ENCODE peak calls at places on chromosome 7, in six cellular contexts. Q is HCT116, F is H1, V is HepG2, Z is K562, Y is GM12878. T is an unnamed sample.

GRCh38 chr7:78260826-78261225 is 462.3 kb downstream of the PHTF2 start:
- DNase-seq in Q (no peak), F (no peak), V (no peak), Z (no peak), Y (no peak), T (no peak)

GRCh38 chr7:8018961-8019360 is 50.4 kb downstream of the GLCCI1 start:
- DNase-seq in Q (no peak), F (no peak), V (no peak), Z (no peak), Y (no peak), T (no peak)

GRCh38 chr7:47297120-47297519 is 284.8 kb downstream of the TNS3 start:
- DNase-seq in Q (no peak), F (peak; percentile 29), V (no peak), Z (no peak), Y (no peak), T (no peak)

GRCh38 chr7:142125576-142125975 is 14.1 kb downstream of the MGAM2 start:
- DNase-seq in Q (no peak), F (no peak), V (no peak), Z (no peak), Y (no peak), T (no peak)

GRCh38 chr7:146115665-146116451 is 743 bp upstream of the CNTNAP2 start:
- DNase-seq in Q (no peak), F (peak; percentile 97), V (no peak), Z (peak; percentile 84), Y (no peak), T (peak; percentile 1)

GRCh38 chr7:157002819-157003421 is 7.5 kb downstream of the MNX1 start:
- DNase-seq in Q (no peak), F (peak; percentile 73), V (no peak), Z (no peak), Y (no peak), T (no peak)

GRCh38 chr7:50757703-50758390 is 24.8 kb downstream of the GRB10 start:
- DNase-seq in Q (no peak), F (no peak), V (peak; percentile 52), Z (no peak), Y (no peak), T (no peak)

GRCh38 chr7:112449353-112449752 is 907 bp upstream of the IFRD1 start:
- DNase-seq in Q (peak; percentile 59), F (no peak), V (peak; percentile 60), Z (peak; percentile 47), Y (no peak), T (peak; percentile 36)

GRCh38 chr7:82234457-82235049 is 209.0 kb downstream of the CACNA2D1 start:
- DNase-seq in Q (peak; percentile 31), F (no peak), V (peak; percentile 16), Z (no peak), Y (no peak), T (peak; percentile 61)

GRCh38 chr7:113367187-113367586 is 248.8 kb upstream of the SMIM30 start:
- DNase-seq in Q (no peak), F (no peak), V (no peak), Z (no peak), Y (no peak), T (no peak)

GRCh38 chr7:142583424-142583823 is 165.8 kb upstream of the PRSS1 start:
- DNase-seq in Q (peak; percentile 63), F (no peak), V (no peak), Z (no peak), Y (peak; percentile 58), T (peak; percentile 67)

GRCh38 chr7:47538846-47539311 is 43.0 kb downstream of the TNS3 start:
- DNase-seq in Q (no peak), F (no peak), V (peak; percentile 87), Z (no peak), Y (no peak), T (no peak)

GRCh38 chr7:13822678-13823077 is 166.8 kb downstream of the ETV1 start:
- DNase-seq in Q (no peak), F (no peak), V (no peak), Z (no peak), Y (no peak), T (no peak)

GRCh38 chr7:100443096-100443840 is 7.0 kb upstream of the PPP1R35 start:
- DNase-seq in Q (no peak), F (no peak), V (no peak), Z (no peak), Y (no peak), T (no peak)

GRCh38 chr7:1090236-1090635 is 2.3 kb downstream of the GPER1 start:
- DNase-seq in Q (no peak), F (no peak), V (no peak), Z (no peak), Y (no peak), T (no peak)

GRCh38 chr7:29345590-29345989 is 151.0 kb downstream of the CHN2 start:
- DNase-seq in Q (peak; percentile 10), F (peak; percentile 66), V (peak; percentile 38), Z (no peak), Y (no peak), T (peak; percentile 41)

GRCh38 chr7:112462236-112462635 is 12.0 kb downstream of the IFRD1 start:
- DNase-seq in Q (no peak), F (no peak), V (peak; percentile 52), Z (no peak), Y (no peak), T (peak; percentile 74)

GRCh38 chr7:102914585-102914984 is 1.8 kb downstream of the LRRC17 start:
- DNase-seq in Q (no peak), F (no peak), V (no peak), Z (no peak), Y (no peak), T (no peak)

GRCh38 chr7:40502359-40502758 is 367.6 kb downstream of the SUGCT start:
- DNase-seq in Q (no peak), F (no peak), V (no peak), Z (no peak), Y (no peak), T (no peak)

GRCh38 chr7:55067748-55068147 is 48.9 kb downstream of the EGFR start:
- DNase-seq in Q (no peak), F (no peak), V (no peak), Z (no peak), Y (no peak), T (no peak)

GRCh38 chr7:326845-327304 is 36.9 kb downstream of the FOXL3 start:
- DNase-seq in Q (no peak), F (no peak), V (peak; percentile 79), Z (no peak), Y (no peak), T (no peak)

GRCh38 chr7:92766461-92767003 is 69.8 kb downstream of the CDK6 start:
- DNase-seq in Q (no peak), F (no peak), V (peak; percentile 53), Z (no peak), Y (no peak), T (peak; percentile 47)

GRCh38 chr7:89887489-89887888 is 266.8 kb upstream of the STEAP1 start:
- DNase-seq in Q (no peak), F (no peak), V (peak; percentile 56), Z (no peak), Y (no peak), T (no peak)

GRCh38 chr7:4270941-4271715 is 411.0 kb upstream of the FOXK1 start:
- DNase-seq in Q (no peak), F (peak; percentile 43), V (no peak), Z (no peak), Y (no peak), T (no peak)

GRCh38 chr7:159092701-159093121 is 52.0 kb downstream of the VIPR2 start:
- DNase-seq in Q (no peak), F (peak; percentile 33), V (no peak), Z (no peak), Y (no peak), T (no peak)

GRCh38 chr7:100509213-100509612 is 25.5 kb downstream of the NYAP1 start:
- DNase-seq in Q (no peak), F (no peak), V (no peak), Z (no peak), Y (no peak), T (no peak)

GRCh38 chr7:142870147-142870559 is 15.3 kb downstream of the EPHB6 start:
- DNase-seq in Q (no peak), F (peak; percentile 14), V (no peak), Z (no peak), Y (no peak), T (no peak)

DNA sequence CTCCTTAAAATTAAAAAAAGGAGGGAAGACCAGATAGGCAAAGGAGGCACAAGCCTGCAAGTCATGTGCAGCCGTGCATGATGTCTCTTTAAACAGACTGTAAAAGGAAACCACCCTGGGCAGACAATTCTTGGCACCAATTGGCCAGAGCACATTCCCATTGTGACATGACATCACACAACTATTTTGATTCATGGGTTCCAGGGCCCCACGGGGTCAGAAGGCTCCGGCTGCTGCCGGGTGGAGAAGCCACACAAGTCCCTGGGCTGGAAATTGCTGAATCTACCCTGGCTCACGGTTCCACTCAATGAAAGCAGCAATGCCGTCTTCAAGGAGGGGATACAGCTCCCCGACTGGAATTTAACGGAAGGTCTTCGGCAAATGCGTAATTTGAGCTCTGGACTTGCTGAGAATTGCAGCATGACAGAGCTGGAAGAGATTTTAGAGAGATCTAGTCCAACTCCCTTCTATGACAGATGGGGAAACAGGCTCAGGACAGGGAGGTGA is 140.5 kb downstream of the PRKAG2 start:
- DNase-seq in Q (peak; percentile 65), F (peak; percentile 58), V (peak; percentile 16), Z (no peak), Y (no peak), T (peak; percentile 92)
- TF ChIP-seq POLR2AphosphoS5 in Q (peak; percentile 57), F (no peak), V (no peak), Z (no peak), Y (no peak), T (no peak)

GRCh38 chr7:131320603-131321002 is 7.1 kb upstream of the MKLN1 start:
- DNase-seq in Q (no peak), F (no peak), V (no peak), Z (no peak), Y (no peak), T (no peak)
- TF ChIP-seq POLR2A in Q (no peak), F (no peak), V (no peak), Z (no peak), Y (no peak), T (no peak)

DNA sequence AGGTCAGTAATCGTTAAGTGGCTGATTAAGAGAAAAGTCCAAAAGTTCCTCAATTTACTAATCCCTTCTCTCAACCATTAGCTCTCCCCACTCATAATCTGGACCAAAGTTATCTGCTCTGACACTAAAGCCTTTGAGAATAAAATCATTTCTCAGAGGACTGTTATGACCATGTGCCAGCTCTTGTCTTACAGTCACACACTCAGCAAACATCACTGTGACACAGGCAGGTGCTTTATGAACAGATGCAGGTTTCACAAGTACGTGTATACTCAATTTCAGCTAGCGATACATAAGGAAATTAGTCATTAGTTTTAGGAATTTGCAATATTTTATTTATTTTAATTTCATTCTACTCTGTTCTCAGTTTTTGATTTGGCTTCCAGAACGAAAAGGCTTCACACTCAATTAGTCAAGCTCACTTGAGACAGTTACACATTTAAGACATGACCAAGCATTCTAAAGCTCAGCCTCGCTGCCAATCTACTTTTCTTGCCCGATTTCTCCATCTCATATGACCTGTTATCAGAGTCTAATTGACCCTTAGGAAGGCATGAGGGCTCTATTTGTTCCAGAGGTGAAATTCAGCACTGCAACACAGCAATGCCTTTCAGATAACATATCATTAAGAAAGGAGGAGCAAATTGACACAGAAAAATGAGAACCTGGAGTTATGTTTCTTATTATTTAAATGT is 76.9 kb downstream of the TFEC start:
- DNase-seq in Q (no peak), F (no peak), V (no peak), Z (no peak), Y (no peak), T (no peak)
- TF ChIP-seq MAX in Q (no peak), F (no peak), V (no peak), Z (no peak), Y (no peak), T (no peak)

DNA sequence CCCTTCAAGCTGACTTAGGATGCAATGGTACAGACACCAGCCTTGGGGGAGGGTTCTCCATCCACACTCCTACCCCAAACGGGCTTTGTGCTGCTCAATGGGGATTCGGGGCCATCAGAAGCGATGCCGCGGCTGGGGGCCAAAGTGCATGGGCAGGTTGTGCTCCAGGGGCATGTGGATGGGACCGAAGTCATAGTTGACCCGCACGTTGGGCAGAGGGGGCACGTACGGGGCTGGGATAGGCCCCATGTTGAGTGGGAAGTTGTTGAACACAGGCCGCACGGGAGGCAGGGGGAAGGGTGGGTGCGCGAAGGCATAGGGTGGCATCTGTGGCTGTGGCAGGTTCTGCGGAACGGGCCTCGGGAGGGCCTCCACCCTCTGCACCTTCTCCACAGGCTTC is 158.7 kb downstream of the RNF216 start:
- DNase-seq in Q (no peak), F (no peak), V (no peak), Z (no peak), Y (no peak), T (no peak)
- TF ChIP-seq POLR2AphosphoS5 in Q (no peak), F (no peak), V (no peak), Z (no peak), Y (no peak), T (no peak)